ENCODE peak calls at places on chromosome 18, in nine cellular contexts. H is stimulated activated CD8-positive, alpha-beta memory T cell treated with anti-CD3 and anti-CD28 coated beads, Interleukin-15, amount 100 ng/mL, for 1 hour; L is AG08396; T is T follicular helper cell; C is T-helper 9 cell; M is amniotic stem cell; P is Peyer's patch; G is HFF-Myc; F is glutamatergic neuron. J is an unnamed sample.

GRCh38 chr18:62784966-62785413 is 69.6 kb downstream of the PHLPP1 start:
- DNase-seq in H (no peak), L (no peak), T (no peak), C (no peak), M (peak; percentile 10), P (no peak), G (no peak), F (no peak), J (no peak)

GRCh38 chr18:42028232-42028832 is 73.3 kb downstream of the PIK3C3 start:
- DNase-seq in H (no peak), L (peak; percentile 43), T (peak; percentile 9), C (no peak), M (peak; percentile 29), P (no peak), G (no peak), F (peak; percentile 36), J (peak; percentile 16)

GRCh38 chr18:45166341-45167108 is 448.8 kb upstream of the SLC14A2 start:
- DNase-seq in H (no peak), L (peak; percentile 26), T (no peak), C (no peak), M (no peak), P (no peak), G (peak; percentile 62), F (no peak), J (no peak)

GRCh38 chr18:49597556-49597955 is 35.7 kb downstream of the LIPG start:
- DNase-seq in H (no peak), L (no peak), T (no peak), C (no peak), M (no peak), P (no peak), G (no peak), F (no peak), J (no peak)

GRCh38 chr18:35777042-35777441 is 195.4 kb upstream of the RMP24 start:
- DNase-seq in H (no peak), L (no peak), T (no peak), C (no peak), M (no peak), P (no peak), G (no peak), F (no peak), J (peak; percentile 29)

GRCh38 chr18:4455113-4455811 is at the start of gene DLGAP1:
- DNase-seq in H (no peak), L (no peak), T (no peak), C (no peak), M (no peak), P (no peak), G (no peak), F (peak; percentile 81), J (peak; percentile 83)

GRCh38 chr18:73842795-73843394 is 304.7 kb downstream of the FBXO15 start:
- DNase-seq in H (peak; percentile 9), L (peak; percentile 65), T (peak; percentile 7), C (peak; percentile 6), M (peak; percentile 11), P (no peak), G (peak; percentile 15), F (peak; percentile 72), J (peak; percentile 69)

GRCh38 chr18:24741961-24742738 is 281.7 kb downstream of the HRH4 start:
- DNase-seq in H (no peak), L (peak; percentile 38), T (no peak), C (no peak), M (no peak), P (no peak), G (no peak), F (no peak), J (no peak)

GRCh38 chr18:57806201-57806890 is 3.2 kb upstream of the ATP8B1 start:
- DNase-seq in H (no peak), L (no peak), T (no peak), C (no peak), M (no peak), P (no peak), G (no peak), F (no peak), J (no peak)

GRCh38 chr18:23311346-23312103 is 141.6 kb upstream of the RIOK3 start:
- DNase-seq in H (no peak), L (peak; percentile 63), T (no peak), C (no peak), M (peak; percentile 35), P (no peak), G (no peak), F (no peak), J (no peak)

GRCh38 chr18:78698914-78699313 is 280.7 kb upstream of the SALL3 start:
- DNase-seq in H (no peak), L (no peak), T (no peak), C (no peak), M (no peak), P (no peak), G (no peak), F (no peak), J (no peak)

GRCh38 chr18:59659486-59660187 is 37.6 kb downstream of the CCBE1 start:
- DNase-seq in H (no peak), L (peak; percentile 21), T (no peak), C (no peak), M (no peak), P (no peak), G (no peak), F (no peak), J (no peak)

GRCh38 chr18:74990563-74991081 is 218.3 kb downstream of the PTGR3 start:
- DNase-seq in H (no peak), L (no peak), T (no peak), C (no peak), M (no peak), P (no peak), G (no peak), F (no peak), J (no peak)

GRCh38 chr18:76691800-76692199 is 130.6 kb upstream of the ZNF236 start:
- DNase-seq in H (no peak), L (no peak), T (no peak), C (no peak), M (no peak), P (no peak), G (no peak), F (no peak), J (no peak)

GRCh38 chr18:40752336-40752735 is 1202.7 kb upstream of the PIK3C3 start:
- DNase-seq in H (no peak), L (no peak), T (no peak), C (no peak), M (no peak), P (no peak), G (no peak), F (no peak), J (no peak)

GRCh38 chr18:42039396-42039795 is 84.4 kb downstream of the PIK3C3 start:
- DNase-seq in H (no peak), L (no peak), T (no peak), C (no peak), M (no peak), P (no peak), G (no peak), F (no peak), J (no peak)

GRCh38 chr18:68454511-68455228 is 260.2 kb downstream of the TMX3 start:
- DNase-seq in H (no peak), L (peak; percentile 29), T (no peak), C (no peak), M (peak; percentile 17), P (no peak), G (no peak), F (no peak), J (no peak)

GRCh38 chr18:22346342-22346967 is 71.3 kb downstream of the CTAGE1 start:
- DNase-seq in H (no peak), L (peak; percentile 59), T (peak; percentile 18), C (no peak), M (no peak), P (peak; percentile 51), G (no peak), F (no peak), J (no peak)

GRCh38 chr18:48622911-48623431 is 84.1 kb downstream of the CTIF start:
- DNase-seq in H (no peak), L (no peak), T (no peak), C (no peak), M (peak; percentile 16), P (no peak), G (no peak), F (no peak), J (peak; percentile 49)

GRCh38 chr18:64288446-64288845 is 139.6 kb upstream of the LINC00305 start:
- DNase-seq in H (no peak), L (no peak), T (no peak), C (no peak), M (no peak), P (no peak), G (no peak), F (no peak), J (no peak)

GRCh38 chr18:10374615-10375295 is 79.7 kb upstream of the APCDD1 start:
- DNase-seq in H (no peak), L (no peak), T (no peak), C (no peak), M (no peak), P (no peak), G (peak; percentile 32), F (peak; percentile 27), J (no peak)

GRCh38 chr18:74732380-74732779 is 134.7 kb downstream of the ZNF407 start:
- DNase-seq in H (no peak), L (no peak), T (no peak), C (no peak), M (no peak), P (no peak), G (no peak), F (no peak), J (no peak)

GRCh38 chr18:58491113-58491696 is 137.7 kb downstream of the ALPK2 start:
- DNase-seq in H (no peak), L (no peak), T (no peak), C (no peak), M (no peak), P (no peak), G (no peak), F (no peak), J (no peak)

J was measured in WTC11.